ENCODE peak calls at places on chromosomes 3 and 15, in ten cellular contexts. One of them, this sample, is unnamed.

GRCh38 chr3:127815641-127816605 is 6.4 kb downstream of the MGLL start:
- DNase-seq in thoracic aorta: no peak
- DNase-seq in COLO829: no peak
- DNase-seq in T-cell: no peak
- DNase-seq in activated CD4-positive, alpha-beta memory T cell treated with anti-CD3 and anti-CD28 coated beads for 36 hours: no peak
- DNase-seq in anterior cingulate cortex: no peak
- DNase-seq in GM20000: no peak
- DNase-seq in NCI-H1092: no peak
- DNase-seq in D341Med: no peak
- DNase-seq in stimulated activated naive CD8-positive, alpha-beta T cell treated with anti-CD3 and anti-CD28 coated beads, Interleukin-15, amount 100 ng/mL, for 72 hours: no peak
- DNase-seq in this sample: no peak

GRCh38 chr3:149142647-149143046 is 13.2 kb downstream of the HPS3 start:
- DNase-seq in thoracic aorta: no peak
- DNase-seq in stimulated activated naive CD8-positive, alpha-beta T cell treated with anti-CD3 and anti-CD28 coated beads, Interleukin-15, amount 100 ng/mL, for 72 hours: no peak
- DNase-seq in anterior cingulate cortex: no peak
- DNase-seq in COLO829: no peak
- DNase-seq in T-cell: no peak
- DNase-seq in GM20000: no peak
- DNase-seq in D341Med: no peak
- DNase-seq in NCI-H1092: no peak
- DNase-seq in activated CD4-positive, alpha-beta memory T cell treated with anti-CD3 and anti-CD28 coated beads for 36 hours: no peak
- DNase-seq in this sample: no peak

GRCh38 chr3:195855471-195856409 is 44.0 kb upstream of the MUC4 start:
- DNase-seq in D341Med: no peak
- DNase-seq in anterior cingulate cortex: no peak
- DNase-seq in T-cell: no peak
- DNase-seq in stimulated activated naive CD8-positive, alpha-beta T cell treated with anti-CD3 and anti-CD28 coated beads, Interleukin-15, amount 100 ng/mL, for 72 hours: no peak
- DNase-seq in thoracic aorta: no peak
- DNase-seq in NCI-H1092: no peak
- DNase-seq in activated CD4-positive, alpha-beta memory T cell treated with anti-CD3 and anti-CD28 coated beads for 36 hours: no peak
- DNase-seq in GM20000: no peak
- DNase-seq in COLO829: no peak
- DNase-seq in this sample: no peak

GRCh38 chr3:66425566-66425965 is 75.3 kb downstream of the LRIG1 start:
- DNase-seq in NCI-H1092: no peak
- DNase-seq in COLO829: no peak
- DNase-seq in GM20000: no peak
- DNase-seq in stimulated activated naive CD8-positive, alpha-beta T cell treated with anti-CD3 and anti-CD28 coated beads, Interleukin-15, amount 100 ng/mL, for 72 hours: no peak
- DNase-seq in activated CD4-positive, alpha-beta memory T cell treated with anti-CD3 and anti-CD28 coated beads for 36 hours: no peak
- DNase-seq in T-cell: no peak
- DNase-seq in thoracic aorta: no peak
- DNase-seq in anterior cingulate cortex: no peak
- DNase-seq in D341Med: no peak
- DNase-seq in this sample: no peak

GRCh38 chr3:42188365-42188764 is 77.6 kb downstream of the CCK start:
- DNase-seq in activated CD4-positive, alpha-beta memory T cell treated with anti-CD3 and anti-CD28 coated beads for 36 hours: no peak
- DNase-seq in COLO829: no peak
- DNase-seq in thoracic aorta: no peak
- DNase-seq in anterior cingulate cortex: no peak
- DNase-seq in GM20000: no peak
- DNase-seq in stimulated activated naive CD8-positive, alpha-beta T cell treated with anti-CD3 and anti-CD28 coated beads, Interleukin-15, amount 100 ng/mL, for 72 hours: no peak
- DNase-seq in D341Med: no peak
- DNase-seq in T-cell: no peak
- DNase-seq in NCI-H1092: no peak
- DNase-seq in this sample: no peak

GRCh38 chr15:45199136-45199810 is 11.5 kb upstream of the SHF start:
- DNase-seq in thoracic aorta: no peak
- DNase-seq in stimulated activated naive CD8-positive, alpha-beta T cell treated with anti-CD3 and anti-CD28 coated beads, Interleukin-15, amount 100 ng/mL, for 72 hours: peak; percentile 69
- DNase-seq in anterior cingulate cortex: no peak
- DNase-seq in activated CD4-positive, alpha-beta memory T cell treated with anti-CD3 and anti-CD28 coated beads for 36 hours: peak; percentile 63
- DNase-seq in GM20000: no peak
- DNase-seq in T-cell: peak; percentile 8
- DNase-seq in D341Med: no peak
- DNase-seq in COLO829: no peak
- DNase-seq in NCI-H1092: no peak
- DNase-seq in this sample: peak; percentile 78

GRCh38 chr3:9879830-9880549 is at the start of gene CIDEC:
- DNase-seq in D341Med: no peak
- DNase-seq in NCI-H1092: no peak
- DNase-seq in thoracic aorta: no peak
- DNase-seq in COLO829: no peak
- DNase-seq in GM20000: no peak
- DNase-seq in T-cell: no peak
- DNase-seq in stimulated activated naive CD8-positive, alpha-beta T cell treated with anti-CD3 and anti-CD28 coated beads, Interleukin-15, amount 100 ng/mL, for 72 hours: no peak
- DNase-seq in activated CD4-positive, alpha-beta memory T cell treated with anti-CD3 and anti-CD28 coated beads for 36 hours: no peak
- DNase-seq in anterior cingulate cortex: no peak
- DNase-seq in this sample: no peak

GRCh38 chr3:195770081-195770840 is 41.5 kb downstream of the MUC4 start:
- DNase-seq in D341Med: no peak
- DNase-seq in NCI-H1092: no peak
- DNase-seq in activated CD4-positive, alpha-beta memory T cell treated with anti-CD3 and anti-CD28 coated beads for 36 hours: no peak
- DNase-seq in stimulated activated naive CD8-positive, alpha-beta T cell treated with anti-CD3 and anti-CD28 coated beads, Interleukin-15, amount 100 ng/mL, for 72 hours: no peak
- DNase-seq in T-cell: no peak
- DNase-seq in thoracic aorta: no peak
- DNase-seq in GM20000: no peak
- DNase-seq in COLO829: no peak
- DNase-seq in anterior cingulate cortex: no peak
- DNase-seq in this sample: no peak

GRCh38 chr15:23645379-23646164 is 2.1 kb downstream of the MAGEL2 start:
- DNase-seq in T-cell: no peak
- DNase-seq in NCI-H1092: no peak
- DNase-seq in D341Med: peak; percentile 67
- DNase-seq in activated CD4-positive, alpha-beta memory T cell treated with anti-CD3 and anti-CD28 coated beads for 36 hours: no peak
- DNase-seq in COLO829: no peak
- DNase-seq in thoracic aorta: no peak
- DNase-seq in stimulated activated naive CD8-positive, alpha-beta T cell treated with anti-CD3 and anti-CD28 coated beads, Interleukin-15, amount 100 ng/mL, for 72 hours: no peak
- DNase-seq in GM20000: no peak
- DNase-seq in anterior cingulate cortex: no peak
- DNase-seq in this sample: no peak

GRCh38 chr3:134699721-134700120 is 48.9 kb upstream of the KY start:
- DNase-seq in anterior cingulate cortex: no peak
- DNase-seq in GM20000: no peak
- DNase-seq in NCI-H1092: no peak
- DNase-seq in T-cell: no peak
- DNase-seq in activated CD4-positive, alpha-beta memory T cell treated with anti-CD3 and anti-CD28 coated beads for 36 hours: no peak
- DNase-seq in thoracic aorta: no peak
- DNase-seq in stimulated activated naive CD8-positive, alpha-beta T cell treated with anti-CD3 and anti-CD28 coated beads, Interleukin-15, amount 100 ng/mL, for 72 hours: no peak
- DNase-seq in D341Med: no peak
- DNase-seq in COLO829: no peak
- DNase-seq in this sample: no peak

GRCh38 chr3:107271787-107272387 is 105.4 kb upstream of the CCDC54 start:
- DNase-seq in GM20000: peak; percentile 34
- DNase-seq in T-cell: no peak
- DNase-seq in thoracic aorta: no peak
- DNase-seq in stimulated activated naive CD8-positive, alpha-beta T cell treated with anti-CD3 and anti-CD28 coated beads, Interleukin-15, amount 100 ng/mL, for 72 hours: no peak
- DNase-seq in anterior cingulate cortex: no peak
- DNase-seq in COLO829: peak; percentile 40
- DNase-seq in D341Med: peak; percentile 39
- DNase-seq in NCI-H1092: no peak
- DNase-seq in activated CD4-positive, alpha-beta memory T cell treated with anti-CD3 and anti-CD28 coated beads for 36 hours: no peak
- DNase-seq in this sample: no peak

GRCh38 chr3:78812166-78812565 is 955.6 kb downstream of the ROBO1 start:
- DNase-seq in NCI-H1092: no peak
- DNase-seq in anterior cingulate cortex: no peak
- DNase-seq in stimulated activated naive CD8-positive, alpha-beta T cell treated with anti-CD3 and anti-CD28 coated beads, Interleukin-15, amount 100 ng/mL, for 72 hours: no peak
- DNase-seq in COLO829: no peak
- DNase-seq in activated CD4-positive, alpha-beta memory T cell treated with anti-CD3 and anti-CD28 coated beads for 36 hours: no peak
- DNase-seq in D341Med: no peak
- DNase-seq in GM20000: no peak
- DNase-seq in thoracic aorta: no peak
- DNase-seq in T-cell: no peak
- DNase-seq in this sample: no peak

GRCh38 chr3:195249057-195249770 is 21.7 kb downstream of the XXYLT1 start:
- DNase-seq in activated CD4-positive, alpha-beta memory T cell treated with anti-CD3 and anti-CD28 coated beads for 36 hours: no peak
- DNase-seq in NCI-H1092: no peak
- DNase-seq in stimulated activated naive CD8-positive, alpha-beta T cell treated with anti-CD3 and anti-CD28 coated beads, Interleukin-15, amount 100 ng/mL, for 72 hours: no peak
- DNase-seq in D341Med: peak; percentile 5
- DNase-seq in COLO829: no peak
- DNase-seq in T-cell: no peak
- DNase-seq in thoracic aorta: no peak
- DNase-seq in GM20000: no peak
- DNase-seq in anterior cingulate cortex: no peak
- DNase-seq in this sample: peak; percentile 24